ENCODE peak calls at places on chromosomes 2 and 18, in seven cellular contexts. One of them, this sample, is unnamed.
A peak's percentile ranks its signal among the peaks of the same experiment; 100 is the strongest.

GRCh38 chr2:149219853-149220252 is 110.5 kb upstream of the LYPD6 start:
- DNase-seq in hepatocyte: no peak
- DNase-seq in dorsolateral prefrontal cortex: no peak
- DNase-seq in coronary artery: no peak
- DNase-seq in fibroblast of lung: no peak
- DNase-seq in cardiac muscle cell: peak; percentile 2
- DNase-seq in lower lobe of right lung: no peak
- DNase-seq in this sample: no peak

GRCh38 chr18:46155652-46156051 is 51.5 kb downstream of the HAUS1 start:
- DNase-seq in lower lobe of right lung: no peak
- DNase-seq in coronary artery: no peak
- DNase-seq in fibroblast of lung: peak; percentile 96
- DNase-seq in hepatocyte: no peak
- DNase-seq in cardiac muscle cell: peak; percentile 81
- DNase-seq in dorsolateral prefrontal cortex: no peak
- DNase-seq in this sample: peak; percentile 67

GRCh38 chr2:226701052-226701451 is 98.6 kb downstream of the IRS1 start:
- DNase-seq in coronary artery: no peak
- DNase-seq in fibroblast of lung: peak; percentile 94
- DNase-seq in cardiac muscle cell: peak; percentile 85
- DNase-seq in hepatocyte: peak; percentile 27
- DNase-seq in dorsolateral prefrontal cortex: no peak
- DNase-seq in lower lobe of right lung: no peak
- DNase-seq in this sample: no peak

GRCh38 chr18:48992791-48993555 is 42.2 kb upstream of the SMAD7 start:
- DNase-seq in lower lobe of right lung: peak; percentile 62
- DNase-seq in fibroblast of lung: no peak
- DNase-seq in dorsolateral prefrontal cortex: no peak
- DNase-seq in hepatocyte: peak; percentile 62
- DNase-seq in cardiac muscle cell: no peak
- DNase-seq in coronary artery: no peak
- DNase-seq in this sample: no peak

GRCh38 chr2:181077128-181077709 is 96.8 kb downstream of the UBE2E3 start:
- DNase-seq in cardiac muscle cell: peak; percentile 70
- DNase-seq in hepatocyte: peak; percentile 61
- DNase-seq in dorsolateral prefrontal cortex: no peak
- DNase-seq in lower lobe of right lung: no peak
- DNase-seq in coronary artery: no peak
- DNase-seq in fibroblast of lung: peak; percentile 51
- DNase-seq in this sample: peak; percentile 6

GRCh38 chr2:225793736-225794550 is 394.4 kb downstream of the NYAP2 start:
- DNase-seq in fibroblast of lung: no peak
- DNase-seq in hepatocyte: no peak
- DNase-seq in lower lobe of right lung: no peak
- DNase-seq in cardiac muscle cell: no peak
- DNase-seq in coronary artery: no peak
- DNase-seq in dorsolateral prefrontal cortex: no peak
- DNase-seq in this sample: no peak

GRCh38 chr18:303578-303977 is 35.7 kb upstream of the THOC1 start:
- DNase-seq in coronary artery: no peak
- DNase-seq in hepatocyte: no peak
- DNase-seq in dorsolateral prefrontal cortex: no peak
- DNase-seq in lower lobe of right lung: no peak
- DNase-seq in fibroblast of lung: no peak
- DNase-seq in cardiac muscle cell: no peak
- DNase-seq in this sample: no peak

GRCh38 chr2:99659874-99660273 is 170.1 kb upstream of the REV1 start:
- DNase-seq in fibroblast of lung: peak; percentile 62
- DNase-seq in coronary artery: no peak
- DNase-seq in cardiac muscle cell: peak; percentile 11
- DNase-seq in lower lobe of right lung: no peak
- DNase-seq in dorsolateral prefrontal cortex: no peak
- DNase-seq in hepatocyte: no peak
- DNase-seq in this sample: no peak

GRCh38 chr2:63856302-63856600 is 14.6 kb downstream of the UGP2 start:
- DNase-seq in hepatocyte: no peak
- DNase-seq in coronary artery: no peak
- DNase-seq in dorsolateral prefrontal cortex: no peak
- DNase-seq in lower lobe of right lung: no peak
- DNase-seq in cardiac muscle cell: no peak
- DNase-seq in fibroblast of lung: no peak
- DNase-seq in this sample: no peak

GRCh38 chr2:225233234-225233633 is 166.3 kb upstream of the NYAP2 start:
- DNase-seq in coronary artery: no peak
- DNase-seq in hepatocyte: no peak
- DNase-seq in lower lobe of right lung: no peak
- DNase-seq in dorsolateral prefrontal cortex: no peak
- DNase-seq in cardiac muscle cell: no peak
- DNase-seq in fibroblast of lung: peak; percentile 34
- DNase-seq in this sample: no peak

GRCh38 chr2:215299337-215299859 is 12.5 kb upstream of the ATIC start:
- DNase-seq in hepatocyte: no peak
- DNase-seq in cardiac muscle cell: peak; percentile 7
- DNase-seq in fibroblast of lung: no peak
- DNase-seq in lower lobe of right lung: no peak
- DNase-seq in dorsolateral prefrontal cortex: no peak
- DNase-seq in coronary artery: no peak
- DNase-seq in this sample: no peak

GRCh38 chr2:203928849-203929248 is 7.7 kb upstream of the ICOS start:
- DNase-seq in hepatocyte: no peak
- DNase-seq in cardiac muscle cell: peak; percentile 31
- DNase-seq in lower lobe of right lung: no peak
- DNase-seq in coronary artery: no peak
- DNase-seq in dorsolateral prefrontal cortex: no peak
- DNase-seq in fibroblast of lung: peak; percentile 7
- DNase-seq in this sample: no peak

GRCh38 chr2:132581917-132582316 is 88.1 kb downstream of the LYPD1 start:
- DNase-seq in fibroblast of lung: no peak
- DNase-seq in lower lobe of right lung: no peak
- DNase-seq in hepatocyte: no peak
- DNase-seq in cardiac muscle cell: no peak
- DNase-seq in dorsolateral prefrontal cortex: no peak
- DNase-seq in coronary artery: no peak
- DNase-seq in this sample: no peak

GRCh38 chr18:77130229-77131099 is 2.1 kb downstream of the MBP start:
- DNase-seq in fibroblast of lung: no peak
- DNase-seq in hepatocyte: no peak
- DNase-seq in cardiac muscle cell: no peak
- DNase-seq in coronary artery: no peak
- DNase-seq in lower lobe of right lung: peak; percentile 45
- DNase-seq in dorsolateral prefrontal cortex: no peak
- DNase-seq in this sample: no peak

GRCh38 chr18:67864677-67865340 is 348.3 kb upstream of the DSEL start:
- DNase-seq in cardiac muscle cell: peak; percentile 56
- DNase-seq in dorsolateral prefrontal cortex: no peak
- DNase-seq in lower lobe of right lung: no peak
- DNase-seq in coronary artery: no peak
- DNase-seq in fibroblast of lung: peak; percentile 72
- DNase-seq in hepatocyte: no peak
- DNase-seq in this sample: no peak

GRCh38 chr2:98647636-98648035 is 39.2 kb downstream of the UNC50 start:
- DNase-seq in dorsolateral prefrontal cortex: no peak
- DNase-seq in cardiac muscle cell: no peak
- DNase-seq in lower lobe of right lung: no peak
- DNase-seq in fibroblast of lung: no peak
- DNase-seq in hepatocyte: no peak
- DNase-seq in coronary artery: no peak
- DNase-seq in this sample: no peak

GRCh38 chr2:64987001-64987962 is 1.9 kb upstream of the SLC1A4 start:
- DNase-seq in coronary artery: no peak
- DNase-seq in hepatocyte: no peak
- DNase-seq in lower lobe of right lung: no peak
- DNase-seq in cardiac muscle cell: peak; percentile 29
- DNase-seq in fibroblast of lung: peak; percentile 65
- DNase-seq in dorsolateral prefrontal cortex: no peak
- DNase-seq in this sample: no peak

GRCh38 chr2:120272763-120273481 is 20.3 kb downstream of the RALB start:
- DNase-seq in lower lobe of right lung: no peak
- DNase-seq in dorsolateral prefrontal cortex: no peak
- DNase-seq in fibroblast of lung: peak; percentile 34
- DNase-seq in hepatocyte: no peak
- DNase-seq in coronary artery: no peak
- DNase-seq in cardiac muscle cell: no peak
- DNase-seq in this sample: no peak

GRCh38 chr2:44951714-44952113 is 10.2 kb downstream of the SIX3 start:
- DNase-seq in fibroblast of lung: no peak
- DNase-seq in lower lobe of right lung: peak; percentile 29
- DNase-seq in cardiac muscle cell: no peak
- DNase-seq in hepatocyte: no peak
- DNase-seq in dorsolateral prefrontal cortex: no peak
- DNase-seq in coronary artery: no peak
- DNase-seq in this sample: no peak

GRCh38 chr2:44952806-44953685 is 11.5 kb downstream of the SIX3 start:
- DNase-seq in cardiac muscle cell: no peak
- DNase-seq in dorsolateral prefrontal cortex: no peak
- DNase-seq in fibroblast of lung: no peak
- DNase-seq in coronary artery: no peak
- DNase-seq in hepatocyte: no peak
- DNase-seq in lower lobe of right lung: no peak
- DNase-seq in this sample: no peak

GRCh38 chr2:44951124-44951523 is 9.6 kb downstream of the SIX3 start:
- DNase-seq in hepatocyte: no peak
- DNase-seq in coronary artery: no peak
- DNase-seq in lower lobe of right lung: peak; percentile 14
- DNase-seq in dorsolateral prefrontal cortex: no peak
- DNase-seq in cardiac muscle cell: no peak
- DNase-seq in fibroblast of lung: no peak
- DNase-seq in this sample: no peak

GRCh38 chr2:44953686-44953976 is 12.1 kb downstream of the SIX3 start:
- DNase-seq in hepatocyte: no peak
- DNase-seq in lower lobe of right lung: no peak
- DNase-seq in cardiac muscle cell: no peak
- DNase-seq in dorsolateral prefrontal cortex: no peak
- DNase-seq in coronary artery: no peak
- DNase-seq in fibroblast of lung: no peak
- DNase-seq in this sample: no peak

DNA sequence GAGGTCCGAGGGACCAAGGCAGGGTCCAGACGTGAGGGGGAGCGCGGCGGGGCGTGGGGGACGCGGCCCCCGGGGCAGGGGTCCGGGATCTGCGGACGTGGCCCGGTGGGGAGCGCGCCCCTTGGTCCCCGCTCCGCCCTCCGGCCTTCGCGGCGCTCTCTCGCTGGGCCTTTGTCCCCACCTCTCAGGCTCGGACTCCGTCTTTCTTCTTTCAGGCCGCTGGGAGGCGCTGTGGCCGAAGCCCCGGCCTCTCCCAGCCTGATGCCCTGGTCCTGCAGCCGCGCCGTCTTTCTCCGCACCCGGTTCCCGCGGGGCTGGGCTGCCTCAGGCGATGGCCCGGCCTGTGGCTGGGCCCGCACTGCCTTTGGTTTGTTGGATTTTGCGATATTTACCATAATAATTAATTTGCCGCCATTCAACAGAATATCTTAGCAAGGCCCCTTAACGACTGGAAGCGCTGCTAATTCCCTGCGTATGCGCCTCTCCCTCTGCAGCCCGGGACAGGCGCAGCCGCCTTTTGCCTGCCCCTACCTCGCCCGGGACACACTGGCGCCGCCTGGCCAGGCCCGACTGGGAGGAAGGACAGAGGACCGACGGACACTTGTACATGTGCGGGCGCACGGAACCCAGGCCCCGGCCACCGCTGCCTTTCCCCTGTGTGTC is 10.8 kb downstream of the SIX3 start:
- DNase-seq in coronary artery: no peak
- DNase-seq in fibroblast of lung: peak; percentile 58
- DNase-seq in hepatocyte: peak; percentile 84
- DNase-seq in cardiac muscle cell: peak; percentile 70
- DNase-seq in lower lobe of right lung: peak; percentile 53
- DNase-seq in dorsolateral prefrontal cortex: peak; percentile 69
- DNase-seq in this sample: peak; percentile 71
- TF ChIP-seq CTCF in coronary artery: peak; percentile 68
- TF ChIP-seq CTCF in fibroblast of lung: peak; percentile 64
- TF ChIP-seq CTCF in hepatocyte: peak; percentile 75
- TF ChIP-seq CTCF in cardiac muscle cell: peak; percentile 78
- TF ChIP-seq CTCF in lower lobe of right lung: peak; percentile 56
- TF ChIP-seq CTCF in dorsolateral prefrontal cortex: peak; percentile 67
- TF ChIP-seq CTCF in this sample: peak; percentile 75

GRCh38 chr2:154443919-154444318 is 254.6 kb upstream of the KCNJ3 start:
- DNase-seq in lower lobe of right lung: no peak
- DNase-seq in coronary artery: no peak
- DNase-seq in fibroblast of lung: no peak
- DNase-seq in dorsolateral prefrontal cortex: no peak
- DNase-seq in hepatocyte: no peak
- DNase-seq in cardiac muscle cell: no peak
- DNase-seq in this sample: no peak

GRCh38 chr2:154437104-154437503 is 261.4 kb upstream of the KCNJ3 start:
- DNase-seq in lower lobe of right lung: no peak
- DNase-seq in fibroblast of lung: no peak
- DNase-seq in hepatocyte: no peak
- DNase-seq in cardiac muscle cell: no peak
- DNase-seq in dorsolateral prefrontal cortex: no peak
- DNase-seq in coronary artery: no peak
- DNase-seq in this sample: no peak

GRCh38 chr2:154439156-154439555 is 259.3 kb upstream of the KCNJ3 start:
- DNase-seq in coronary artery: no peak
- DNase-seq in fibroblast of lung: no peak
- DNase-seq in lower lobe of right lung: no peak
- DNase-seq in dorsolateral prefrontal cortex: no peak
- DNase-seq in cardiac muscle cell: no peak
- DNase-seq in hepatocyte: peak; percentile 5
- DNase-seq in this sample: no peak
- TF ChIP-seq CTCF in coronary artery: no peak
- TF ChIP-seq CTCF in fibroblast of lung: peak; percentile 28
- TF ChIP-seq CTCF in lower lobe of right lung: no peak
- TF ChIP-seq CTCF in dorsolateral prefrontal cortex: peak; percentile 56
- TF ChIP-seq CTCF in cardiac muscle cell: no peak
- TF ChIP-seq CTCF in hepatocyte: peak; percentile 53
- TF ChIP-seq CTCF in this sample: no peak

DNA sequence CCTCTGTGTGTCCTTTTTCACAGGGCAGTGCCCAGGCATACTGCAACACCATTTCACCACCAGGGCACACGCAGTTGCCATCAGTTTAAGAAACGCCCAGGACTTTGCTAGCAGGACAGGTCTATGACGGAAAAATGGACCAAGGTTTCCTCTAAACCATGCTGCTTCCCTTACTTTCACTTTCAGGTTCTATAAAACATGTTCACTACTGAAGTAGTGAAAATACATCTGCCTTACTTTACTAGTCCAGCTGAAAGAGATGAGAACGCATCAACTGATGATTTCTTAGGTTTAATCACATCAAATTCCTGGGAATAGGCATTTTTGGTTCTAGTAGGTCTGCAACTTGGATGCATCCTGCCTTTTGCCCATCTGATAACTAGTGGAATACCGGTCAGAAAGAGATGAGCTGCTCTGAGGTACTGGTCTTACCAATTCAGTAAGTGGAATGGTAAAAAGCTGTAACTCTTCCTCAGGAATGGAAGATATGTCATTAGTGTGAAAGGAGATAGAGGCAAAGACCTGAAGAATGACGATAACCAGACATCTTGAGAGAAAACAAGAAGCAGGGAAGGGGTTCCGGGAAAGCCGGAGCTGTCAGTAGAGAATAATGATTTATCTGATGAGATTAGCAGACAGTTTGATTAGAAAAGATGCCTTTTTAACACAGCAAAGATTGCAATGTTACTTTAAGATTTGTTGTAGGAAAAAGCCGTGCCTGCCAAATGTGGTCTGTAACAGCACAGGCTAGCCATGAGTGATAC is 110.3 kb downstream of the TCF4 start:
- DNase-seq in hepatocyte: peak; percentile 22
- DNase-seq in coronary artery: no peak
- DNase-seq in lower lobe of right lung: no peak
- DNase-seq in dorsolateral prefrontal cortex: no peak
- DNase-seq in fibroblast of lung: peak; percentile 74
- DNase-seq in cardiac muscle cell: peak; percentile 67
- DNase-seq in this sample: peak; percentile 10
- TF ChIP-seq CTCF in hepatocyte: no peak
- TF ChIP-seq CTCF in coronary artery: no peak
- TF ChIP-seq CTCF in lower lobe of right lung: peak; percentile 14
- TF ChIP-seq CTCF in dorsolateral prefrontal cortex: peak; percentile 19
- TF ChIP-seq CTCF in fibroblast of lung: peak; percentile 29
- TF ChIP-seq CTCF in cardiac muscle cell: peak; percentile 21
- TF ChIP-seq CTCF in this sample: no peak

GRCh38 chr2:159133795-159134194 is 152.7 kb downstream of the WDSUB1 start:
- DNase-seq in hepatocyte: no peak
- DNase-seq in coronary artery: no peak
- DNase-seq in fibroblast of lung: no peak
- DNase-seq in lower lobe of right lung: no peak
- DNase-seq in cardiac muscle cell: peak; percentile 30
- DNase-seq in dorsolateral prefrontal cortex: no peak
- DNase-seq in this sample: no peak
- TF ChIP-seq CTCF in hepatocyte: peak; percentile 29
- TF ChIP-seq CTCF in coronary artery: no peak
- TF ChIP-seq CTCF in fibroblast of lung: peak; percentile 24
- TF ChIP-seq CTCF in lower lobe of right lung: no peak
- TF ChIP-seq CTCF in cardiac muscle cell: no peak
- TF ChIP-seq CTCF in dorsolateral prefrontal cortex: peak; percentile 67
- TF ChIP-seq CTCF in this sample: no peak